ENCODE peak calls at places on chromosomes 6 and 20, in ten cellular contexts. A is PC-3, N is cardiac fibroblast, E is fibroblast of pulmonary artery, B is fibroblast of mammary gland, Z is H9, G is kidney epithelial cell, D is mammary epithelial cell, F is epithelial cell of proximal tubule, M is HFFc6. Y is an unnamed sample.

GRCh38 chr6:39910164-39910563 is 24.1 kb downstream of the MOCS1 start:
- DNase-seq in A (no peak), N (no peak), E (no peak), B (no peak), Z (no peak), G (no peak), D (no peak), F (no peak), M (no peak), Y (no peak)

GRCh38 chr20:37627060-37627766 is 66.6 kb upstream of the CTNNBL1 start:
- DNase-seq in A (peak), N (peak), E (peak), B (peak), Z (peak), G (no peak), D (peak), F (no peak), M (peak), Y (no peak)

GRCh38 chr6:166490671-166491500 is 95.6 kb downstream of the RAMACL start:
- DNase-seq in A (no peak), N (peak), E (peak), B (peak), Z (no peak), G (peak), D (no peak), F (no peak), M (no peak), Y (no peak)

GRCh38 chr6:82040405-82041221 is 206.9 kb downstream of the IBTK start:
- DNase-seq in A (peak), N (peak), E (peak), B (peak), Z (peak), G (no peak), D (peak), F (no peak), M (peak), Y (no peak)

GRCh38 chr6:138403324-138403800 is 661 bp upstream of the HEBP2 start:
- DNase-seq in A (no peak), N (peak), E (peak), B (no peak), Z (peak), G (no peak), D (no peak), F (no peak), M (no peak), Y (no peak)

GRCh38 chr20:32830437-32830836 is 10.7 kb downstream of the MAPRE1 start:
- DNase-seq in A (no peak), N (peak), E (peak), B (peak), Z (no peak), G (peak), D (no peak), F (no peak), M (no peak), Y (no peak)

GRCh38 chr20:31985152-31985551 is 17.2 kb downstream of the XKR7 start:
- DNase-seq in A (no peak), N (no peak), E (no peak), B (no peak), Z (no peak), G (no peak), D (no peak), F (no peak), M (no peak), Y (no peak)

GRCh38 chr6:99613398-99613704 is 6.7 kb downstream of the PRDM13 start:
- DNase-seq in A (no peak), N (peak), E (peak), B (peak), Z (peak), G (no peak), D (no peak), F (no peak), M (no peak), Y (no peak)

GRCh38 chr20:14879020-14879697 is 541.7 kb upstream of the FLRT3 start:
- DNase-seq in A (peak), N (peak), E (peak), B (peak), Z (no peak), G (peak), D (peak), F (peak), M (no peak), Y (no peak)

GRCh38 chr6:106746660-106747059 is 117.3 kb downstream of the QRSL1 start:
- DNase-seq in A (peak), N (peak), E (peak), B (peak), Z (no peak), G (peak), D (peak), F (peak), M (peak), Y (no peak)

GRCh38 chr6:119481981-119482380 is 132.4 kb upstream of the MAN1A1 start:
- DNase-seq in A (no peak), N (peak), E (no peak), B (peak), Z (no peak), G (no peak), D (no peak), F (no peak), M (no peak), Y (no peak)

GRCh38 chr20:59809630-59810375 is 123.6 kb downstream of the SYCP2 start:
- DNase-seq in A (no peak), N (no peak), E (no peak), B (no peak), Z (no peak), G (no peak), D (no peak), F (no peak), M (no peak), Y (no peak)

DNA sequence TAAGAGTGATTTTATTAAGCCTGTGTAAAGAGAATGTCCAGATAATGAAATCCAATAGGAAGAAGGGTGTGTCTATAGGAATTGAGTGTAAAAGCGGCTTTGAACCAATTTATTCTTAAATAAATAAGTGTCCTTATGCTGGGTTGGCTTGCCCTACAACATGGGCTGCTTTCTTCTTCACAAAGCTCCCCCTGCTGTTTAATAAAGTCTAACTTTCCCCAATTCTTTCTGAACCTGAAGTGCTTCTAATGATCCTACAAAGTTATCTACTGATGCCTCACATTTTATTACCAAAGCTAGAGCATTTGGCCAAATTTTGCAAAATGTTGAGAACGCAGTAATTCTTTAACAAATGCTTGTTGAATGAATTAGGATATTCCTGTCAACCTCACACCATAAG is 36.3 kb upstream of the SIRT5 start:
- DNase-seq in A (peak), N (peak), E (peak), B (peak), Z (no peak), G (no peak), D (peak), F (peak), M (peak), Y (no peak)
- TF ChIP-seq CTCF in A (peak), N (peak), E (peak), B (peak), Z (peak), G (peak), D (peak), F (peak), M (peak), Y (no peak)

GRCh38 chr6:56246544-56246940 is 838 bp downstream of the COL21A1 start:
- DNase-seq in A (peak), N (peak), E (no peak), B (no peak), Z (peak), G (no peak), D (no peak), F (no peak), M (no peak), Y (no peak)

GRCh38 chr6:56247654-56248122 is 308 bp upstream of the COL21A1 start:
- DNase-seq in A (no peak), N (no peak), E (no peak), B (no peak), Z (no peak), G (no peak), D (no peak), F (no peak), M (no peak), Y (no peak)

GRCh38 chr6:56244528-56245253 is 2.7 kb downstream of the COL21A1 start:
- DNase-seq in A (no peak), N (no peak), E (no peak), B (no peak), Z (no peak), G (no peak), D (peak), F (no peak), M (no peak), Y (no peak)

GRCh38 chr6:56245903-56246351 is 1.5 kb downstream of the COL21A1 start:
- DNase-seq in A (no peak), N (peak), E (peak), B (peak), Z (no peak), G (no peak), D (no peak), F (no peak), M (no peak), Y (no peak)

DNA sequence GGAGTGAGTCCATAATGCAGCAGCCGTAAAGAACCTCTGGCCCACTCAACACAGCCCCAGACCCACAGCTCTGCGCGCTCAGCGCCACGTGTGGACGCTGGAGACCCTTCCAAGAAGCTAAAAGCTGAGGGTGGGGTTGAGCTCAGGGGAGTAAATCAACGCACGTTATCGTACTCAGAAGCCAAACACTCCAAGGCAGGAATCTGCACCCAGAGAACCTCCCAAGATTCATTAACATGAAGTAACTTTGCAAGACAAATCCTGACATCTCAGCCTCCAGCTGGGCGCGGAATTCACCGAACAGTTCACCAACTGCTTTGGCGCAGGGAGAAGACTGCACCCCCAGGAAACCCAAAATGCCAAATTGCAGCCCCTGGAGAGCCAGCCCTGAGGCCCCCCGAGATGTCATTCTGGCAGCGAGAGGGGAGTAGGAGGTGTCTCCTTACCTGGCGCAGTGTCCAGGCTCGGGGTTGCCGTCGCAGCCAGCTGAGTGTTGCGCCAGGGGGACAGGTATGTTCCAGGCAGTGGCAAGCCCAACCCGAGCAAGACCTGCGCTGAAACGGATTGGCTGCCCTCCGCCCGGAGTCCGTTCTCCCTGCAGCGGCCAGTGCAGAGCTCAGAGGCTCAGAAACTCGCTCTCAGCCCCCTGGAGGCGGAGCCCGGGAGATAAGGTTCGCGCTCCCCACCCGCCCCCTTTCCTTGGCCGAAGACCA is at the start of gene COL21A1:
- DNase-seq in A (peak), N (peak), E (no peak), B (peak), Z (peak), G (no peak), D (no peak), F (no peak), M (no peak), Y (no peak)
- TF ChIP-seq CTCF in A (peak), N (peak), E (peak), B (peak), Z (peak), G (peak), D (no peak), F (peak), M (no peak), Y (no peak)

DNA sequence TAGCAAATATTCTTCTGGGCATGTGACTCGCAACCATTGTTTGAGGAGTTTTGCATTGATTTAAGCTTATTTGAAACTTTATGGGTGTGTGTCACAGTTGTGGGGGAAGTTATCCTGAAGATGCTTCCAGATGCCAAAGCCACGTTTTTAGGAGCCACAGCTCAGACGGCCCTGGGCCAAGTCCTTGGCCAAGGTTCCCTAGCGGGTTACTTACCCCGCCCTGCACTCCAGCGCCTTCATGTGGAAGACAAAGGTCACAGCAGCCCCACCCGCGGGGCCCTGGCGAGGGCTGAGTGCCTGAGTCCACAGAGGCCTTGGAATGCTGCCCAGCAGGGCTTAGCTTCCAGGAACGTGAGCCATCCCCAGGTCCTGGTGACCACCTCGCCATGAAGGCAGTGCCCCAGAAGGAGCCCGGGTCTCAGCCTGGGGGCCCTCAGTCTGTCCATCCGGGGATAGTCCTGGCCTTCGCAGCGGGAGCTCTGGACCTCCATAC is 308.3 kb downstream of the CDH4 start:
- DNase-seq in A (peak), N (peak), E (no peak), B (peak), Z (peak), G (no peak), D (peak), F (no peak), M (peak), Y (no peak)
- TF ChIP-seq CTCF in A (no peak), N (peak), E (no peak), B (peak), Z (peak), G (no peak), D (no peak), F (peak), M (peak), Y (no peak)

GRCh38 chr6:149545258-149545753 is 537 bp downstream of the PPIL4 start:
- DNase-seq in A (peak), N (peak), E (peak), B (peak), Z (peak), G (peak), D (no peak), F (peak), M (peak), Y (no peak)
- TF ChIP-seq CTCF in A (no peak), N (no peak), E (no peak), B (no peak), Z (peak), G (peak), D (no peak), F (no peak), M (peak), Y (no peak)

GRCh38 chr6:121838842-121839241 is 403.4 kb downstream of the GJA1 start:
- DNase-seq in A (peak), N (peak), E (peak), B (peak), Z (no peak), G (peak), D (peak), F (no peak), M (no peak), Y (no peak)

GRCh38 chr6:121839891-121840290 is 404.4 kb downstream of the GJA1 start:
- DNase-seq in A (no peak), N (peak), E (peak), B (no peak), Z (no peak), G (no peak), D (peak), F (no peak), M (no peak), Y (no peak)

GRCh38 chr6:121835662-121836061 is 400.2 kb downstream of the GJA1 start:
- DNase-seq in A (no peak), N (no peak), E (no peak), B (no peak), Z (no peak), G (no peak), D (no peak), F (no peak), M (no peak), Y (no peak)

DNA sequence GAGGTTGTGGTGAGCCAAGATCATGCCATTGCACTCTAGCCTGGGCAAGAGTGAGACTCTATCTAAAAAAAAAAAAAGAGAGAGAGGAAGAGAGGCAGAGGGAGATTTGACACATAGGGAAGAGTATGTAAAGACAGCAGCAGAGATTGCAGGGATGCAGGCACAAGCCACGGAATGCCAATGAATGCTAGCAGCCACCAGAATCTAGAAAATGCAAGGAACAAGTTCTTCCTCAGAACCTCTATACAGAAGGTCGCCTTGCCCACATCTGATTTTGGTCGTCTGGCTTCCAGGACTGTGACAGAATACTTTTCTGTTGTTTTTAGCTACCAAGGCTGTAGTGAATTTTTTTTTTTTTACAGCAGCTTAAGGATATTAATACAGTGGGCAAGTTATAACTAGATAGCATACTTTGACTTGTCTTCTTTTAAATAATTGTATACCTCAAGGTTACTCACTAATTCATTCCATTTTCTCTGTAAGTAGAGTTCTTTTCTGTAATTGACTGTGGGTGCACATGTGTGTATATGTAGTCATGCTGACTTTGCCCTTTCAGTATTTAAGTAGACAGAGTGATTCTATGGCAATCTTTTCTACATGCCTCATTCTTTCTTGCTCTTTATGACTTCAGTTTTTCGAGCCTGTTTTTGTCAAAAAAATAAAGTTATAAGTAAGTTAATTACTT is 402.2 kb downstream of the GJA1 start:
- DNase-seq in A (no peak), N (no peak), E (no peak), B (no peak), Z (no peak), G (no peak), D (peak), F (no peak), M (no peak), Y (no peak)
- TF ChIP-seq CTCF in A (no peak), N (no peak), E (no peak), B (no peak), Z (no peak), G (no peak), D (no peak), F (no peak), M (no peak), Y (no peak)

DNA sequence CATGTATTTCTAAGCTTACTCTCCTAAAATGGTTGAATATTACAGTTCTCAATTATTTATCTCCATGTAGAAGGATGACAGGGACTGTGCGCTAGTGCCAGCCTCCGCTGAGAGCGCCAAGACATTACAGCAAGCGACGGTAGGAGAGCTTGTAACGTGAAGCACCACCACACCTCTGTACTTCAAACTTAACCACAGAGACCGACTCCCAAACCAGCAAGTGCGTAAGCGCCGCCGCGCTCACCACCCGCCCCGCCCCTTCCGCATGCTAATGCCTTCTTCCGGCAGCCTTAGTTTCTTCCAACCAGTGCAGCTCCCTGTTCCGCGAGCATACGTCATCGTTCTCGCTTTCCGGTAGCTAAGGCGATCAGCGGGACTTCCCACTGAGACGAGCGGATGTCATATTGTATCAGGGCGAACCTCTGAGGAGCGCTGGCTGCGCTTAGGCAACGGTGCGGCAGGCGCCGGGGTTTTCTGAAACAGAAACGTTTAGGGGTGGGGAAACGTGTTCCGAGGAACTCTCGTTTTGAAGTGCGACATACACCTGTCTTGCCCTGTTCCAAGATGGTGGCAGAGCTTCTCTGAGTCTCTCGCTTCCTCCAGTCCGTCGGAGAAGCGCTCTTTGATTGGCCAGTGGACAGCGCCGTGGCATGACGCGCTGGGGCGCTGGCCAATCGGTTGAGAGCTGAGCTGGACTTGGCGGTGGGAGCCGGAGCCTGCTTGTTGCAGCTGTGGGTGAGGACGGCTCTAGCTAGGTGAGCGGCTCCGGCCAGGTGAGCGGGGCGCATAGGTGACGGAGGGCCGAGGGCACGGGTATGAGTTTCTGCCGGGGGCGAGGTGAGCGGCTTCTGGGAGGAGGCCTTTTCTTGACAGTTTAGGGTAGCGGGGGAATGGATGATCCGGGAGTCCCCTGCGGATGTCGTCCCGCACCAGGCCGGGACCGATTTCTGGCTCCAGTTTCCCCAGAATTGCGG is at the start of gene SEC23B:
- DNase-seq in A (peak), N (peak), E (peak), B (peak), Z (peak), G (peak), D (peak), F (peak), M (peak), Y (peak)
- TF ChIP-seq CTCF in A (no peak), N (no peak), E (no peak), B (no peak), Z (no peak), G (no peak), D (no peak), F (no peak), M (no peak), Y (no peak)

Y was measured in omental fat pad.